ENCODE peak calls at places on chromosomes 13 and 19, in seven cellular contexts. E is AG10803, R is NB4, J is RWPE2, G is B cell, X is body of pancreas, Y is neural crest cell. B is an unnamed sample.

GRCh38 chr13:113623491-113624234 is 34.3 kb downstream of the ATP4B start:
- DNase-seq in E (peak), R (no peak), J (peak), G (no peak), X (no peak), Y (peak), B (no peak)

GRCh38 chr19:2702170-2703076 is at the start of gene GNG7:
- DNase-seq in E (peak), R (peak), J (peak), G (peak), X (peak), Y (peak), B (peak)

GRCh38 chr19:49713236-49713845 is 22.4 kb downstream of the CPT1C start:
- DNase-seq in E (no peak), R (no peak), J (no peak), G (no peak), X (no peak), Y (no peak), B (no peak)

GRCh38 chr13:98083507-98083906 is 59.4 kb upstream of the FARP1 start:
- DNase-seq in E (peak), R (no peak), J (no peak), G (no peak), X (no peak), Y (no peak), B (no peak)

GRCh38 chr19:30014770-30015169 is 72.7 kb downstream of the URI1 start:
- DNase-seq in E (no peak), R (no peak), J (no peak), G (no peak), X (no peak), Y (no peak), B (no peak)

GRCh38 chr13:33322474-33322827 is 36.9 kb upstream of the STARD13 start:
- DNase-seq in E (peak), R (no peak), J (no peak), G (no peak), X (peak), Y (no peak), B (no peak)

GRCh38 chr19:34838753-34839431 is 65.9 kb upstream of the ZNF599 start:
- DNase-seq in E (peak), R (peak), J (no peak), G (no peak), X (peak), Y (peak), B (peak)

GRCh38 chr19:19647037-19647835 is 3.8 kb upstream of the GMIP start:
- DNase-seq in E (no peak), R (no peak), J (no peak), G (no peak), X (no peak), Y (no peak), B (no peak)

GRCh38 chr19:40416918-40417713 is 3.9 kb upstream of the PRX start:
- DNase-seq in E (peak), R (no peak), J (no peak), G (no peak), X (peak), Y (no peak), B (peak)

GRCh38 chr13:97945342-97945741 is 8.1 kb upstream of the IPO5 start:
- DNase-seq in E (peak), R (no peak), J (no peak), G (no peak), X (no peak), Y (no peak), B (no peak)

GRCh38 chr19:13611596-13611995 is 105.3 kb upstream of the CACNA1A start:
- DNase-seq in E (no peak), R (no peak), J (no peak), G (no peak), X (no peak), Y (no peak), B (no peak)

GRCh38 chr19:41707502-41707812 is 969 bp upstream of the CEACAM5 start:
- DNase-seq in E (no peak), R (no peak), J (no peak), G (no peak), X (no peak), Y (no peak), B (no peak)

GRCh38 chr13:67094952-67095351 is 135.2 kb downstream of the PCDH9 start:
- DNase-seq in E (no peak), R (no peak), J (no peak), G (no peak), X (no peak), Y (no peak), B (no peak)

GRCh38 chr13:113971471-113972231 is 2.2 kb downstream of the C13orf46 start:
- DNase-seq in E (no peak), R (no peak), J (peak), G (no peak), X (no peak), Y (no peak), B (no peak)

GRCh38 chr13:27120011-27120410 is 51.6 kb downstream of the USP12 start:
- DNase-seq in E (peak), R (no peak), J (no peak), G (no peak), X (no peak), Y (no peak), B (no peak)

GRCh38 chr19:49151339-49152217 is 3.6 kb downstream of the HRC start:
- DNase-seq in E (no peak), R (peak), J (peak), G (no peak), X (peak), Y (peak), B (peak)

GRCh38 chr19:4639531-4640246 is 373 bp downstream of the TNFAIP8L1 start:
- DNase-seq in E (no peak), R (no peak), J (no peak), G (no peak), X (peak), Y (no peak), B (no peak)

GRCh38 chr13:41182231-41182630 is 12.1 kb downstream of the KBTBD7 start:
- DNase-seq in E (no peak), R (no peak), J (no peak), G (no peak), X (no peak), Y (no peak), B (no peak)
- TF ChIP-seq CTCF in E (no peak), R (no peak), J (no peak), G (no peak), X (no peak), Y (no peak), B (no peak)

GRCh38 chr13:43978688-43979087 is 99.0 kb downstream of the LACC1 start:
- DNase-seq in E (no peak), R (no peak), J (no peak), G (no peak), X (peak), Y (no peak), B (no peak)

GRCh38 chr13:43983373-43983772 is 103.7 kb downstream of the LACC1 start:
- DNase-seq in E (no peak), R (no peak), J (no peak), G (no peak), X (no peak), Y (no peak), B (no peak)

GRCh38 chr13:43979492-43979891 is 99.8 kb downstream of the LACC1 start:
- DNase-seq in E (no peak), R (no peak), J (no peak), G (no peak), X (no peak), Y (no peak), B (no peak)

GRCh38 chr13:43981512-43982301 is 102.0 kb downstream of the LACC1 start:
- DNase-seq in E (no peak), R (no peak), J (no peak), G (no peak), X (no peak), Y (no peak), B (no peak)

GRCh38 chr13:43981091-43981490 is 101.4 kb downstream of the LACC1 start:
- DNase-seq in E (no peak), R (no peak), J (no peak), G (no peak), X (no peak), Y (no peak), B (no peak)
- TF ChIP-seq CTCF in E (no peak), R (no peak), J (no peak), G (no peak), X (no peak), Y (peak), B (peak)

GRCh38 chr13:61954092-61954491 is 538.4 kb upstream of the PCDH20 start:
- DNase-seq in E (no peak), R (peak), J (no peak), G (no peak), X (no peak), Y (no peak), B (no peak)
- TF ChIP-seq CTCF in E (peak), R (no peak), J (peak), G (no peak), X (peak), Y (peak), B (peak)

GRCh38 chr13:95660981-95661581 is 15.9 kb upstream of the DNAJC3 start:
- DNase-seq in E (peak), R (peak), J (no peak), G (no peak), X (peak), Y (no peak), B (peak)
- TF ChIP-seq CTCF in E (peak), R (peak), J (peak), G (peak), X (peak), Y (peak), B (peak)

GRCh38 chr19:10620786-10621185 is 4.6 kb upstream of the SLC44A2 start:
- DNase-seq in E (no peak), R (no peak), J (no peak), G (no peak), X (no peak), Y (no peak), B (no peak)
- TF ChIP-seq CTCF in E (no peak), R (no peak), J (no peak), G (no peak), X (no peak), Y (no peak), B (no peak)

B was measured in endothelial cell.